ENCODE peak calls at places on chromosomes 16 and 17, in ten cellular contexts. One of them, this sample, is unnamed.

GRCh38 chr17:2050246-2050866 is 4.5 kb upstream of the HIC1 start:
- DNase-seq in C1 segment of cervical spinal cord: peak; percentile 51
- DNase-seq in left ventricle myocardium inferior: peak; percentile 64
- DNase-seq in fibroblast of mammary gland: peak; percentile 64
- DNase-seq in SW 1271: no peak
- DNase-seq in SW480: peak; percentile 68
- DNase-seq in NCI-H1930: peak; percentile 80
- DNase-seq in natural killer cell treated with Interleukin-12 subunit alpha and Interleukin-12 subunit beta and Interleukin-15 and Interleukin-18, amount 100 ng/mL, for 72 hours: peak; percentile 85
- DNase-seq in MCF 10A: peak; percentile 60
- DNase-seq in PC-3: peak; percentile 45
- DNase-seq in this sample: peak; percentile 65

GRCh38 chr17:74325743-74326379 is at the start of gene KIF19:
- DNase-seq in C1 segment of cervical spinal cord: peak; percentile 17
- DNase-seq in left ventricle myocardium inferior: peak; percentile 56
- DNase-seq in fibroblast of mammary gland: no peak
- DNase-seq in SW 1271: no peak
- DNase-seq in SW480: peak; percentile 24
- DNase-seq in NCI-H1930: no peak
- DNase-seq in natural killer cell treated with Interleukin-12 subunit alpha and Interleukin-12 subunit beta and Interleukin-15 and Interleukin-18, amount 100 ng/mL, for 72 hours: peak; percentile 81
- DNase-seq in MCF 10A: no peak
- DNase-seq in PC-3: no peak
- DNase-seq in this sample: no peak

GRCh38 chr17:63120406-63120805 is 154.4 kb downstream of the TANC2 start:
- DNase-seq in C1 segment of cervical spinal cord: no peak
- DNase-seq in left ventricle myocardium inferior: no peak
- DNase-seq in fibroblast of mammary gland: peak; percentile 55
- DNase-seq in SW 1271: no peak
- DNase-seq in SW480: no peak
- DNase-seq in NCI-H1930: no peak
- DNase-seq in natural killer cell treated with Interleukin-12 subunit alpha and Interleukin-12 subunit beta and Interleukin-15 and Interleukin-18, amount 100 ng/mL, for 72 hours: no peak
- DNase-seq in MCF 10A: peak; percentile 15
- DNase-seq in PC-3: peak; percentile 60
- DNase-seq in this sample: peak; percentile 15

GRCh38 chr17:41178341-41178740 is 320 bp upstream of the KRTAP4-2 start:
- DNase-seq in C1 segment of cervical spinal cord: no peak
- DNase-seq in left ventricle myocardium inferior: no peak
- DNase-seq in fibroblast of mammary gland: peak; percentile 74
- DNase-seq in SW 1271: no peak
- DNase-seq in SW480: no peak
- DNase-seq in NCI-H1930: no peak
- DNase-seq in natural killer cell treated with Interleukin-12 subunit alpha and Interleukin-12 subunit beta and Interleukin-15 and Interleukin-18, amount 100 ng/mL, for 72 hours: no peak
- DNase-seq in MCF 10A: no peak
- DNase-seq in PC-3: peak; percentile 43
- DNase-seq in this sample: no peak

GRCh38 chr17:51298508-51299371 is 38.4 kb downstream of the UTP18 start:
- DNase-seq in C1 segment of cervical spinal cord: no peak
- DNase-seq in left ventricle myocardium inferior: no peak
- DNase-seq in fibroblast of mammary gland: peak; percentile 54
- DNase-seq in SW 1271: peak; percentile 5
- DNase-seq in SW480: peak; percentile 44
- DNase-seq in NCI-H1930: no peak
- DNase-seq in natural killer cell treated with Interleukin-12 subunit alpha and Interleukin-12 subunit beta and Interleukin-15 and Interleukin-18, amount 100 ng/mL, for 72 hours: no peak
- DNase-seq in MCF 10A: peak; percentile 61
- DNase-seq in PC-3: peak; percentile 68
- DNase-seq in this sample: peak; percentile 69

GRCh38 chr16:72013888-72014538 is 5.5 kb downstream of the DHODH start:
- DNase-seq in C1 segment of cervical spinal cord: no peak
- DNase-seq in left ventricle myocardium inferior: peak; percentile 41
- DNase-seq in fibroblast of mammary gland: peak; percentile 9
- DNase-seq in SW 1271: no peak
- DNase-seq in SW480: no peak
- DNase-seq in NCI-H1930: no peak
- DNase-seq in natural killer cell treated with Interleukin-12 subunit alpha and Interleukin-12 subunit beta and Interleukin-15 and Interleukin-18, amount 100 ng/mL, for 72 hours: no peak
- DNase-seq in MCF 10A: no peak
- DNase-seq in PC-3: no peak
- DNase-seq in this sample: peak; percentile 73

GRCh38 chr17:60604686-60605334 is 4.8 kb downstream of the PPM1D start:
- DNase-seq in C1 segment of cervical spinal cord: no peak
- DNase-seq in left ventricle myocardium inferior: no peak
- DNase-seq in fibroblast of mammary gland: peak; percentile 67
- DNase-seq in SW 1271: peak; percentile 10
- DNase-seq in SW480: no peak
- DNase-seq in NCI-H1930: no peak
- DNase-seq in natural killer cell treated with Interleukin-12 subunit alpha and Interleukin-12 subunit beta and Interleukin-15 and Interleukin-18, amount 100 ng/mL, for 72 hours: no peak
- DNase-seq in MCF 10A: peak; percentile 69
- DNase-seq in PC-3: peak; percentile 25
- DNase-seq in this sample: peak; percentile 75

GRCh38 chr17:21041753-21042433 is 918 bp downstream of the USP22 start:
- DNase-seq in C1 segment of cervical spinal cord: peak; percentile 68
- DNase-seq in left ventricle myocardium inferior: peak; percentile 90
- DNase-seq in fibroblast of mammary gland: peak; percentile 75
- DNase-seq in SW 1271: peak; percentile 64
- DNase-seq in SW480: peak; percentile 66
- DNase-seq in NCI-H1930: peak; percentile 33
- DNase-seq in natural killer cell treated with Interleukin-12 subunit alpha and Interleukin-12 subunit beta and Interleukin-15 and Interleukin-18, amount 100 ng/mL, for 72 hours: peak; percentile 87
- DNase-seq in MCF 10A: peak; percentile 78
- DNase-seq in PC-3: peak; percentile 72
- DNase-seq in this sample: peak; percentile 79

GRCh38 chr17:40551091-40551873 is 14.0 kb downstream of the CCR7 start:
- DNase-seq in C1 segment of cervical spinal cord: no peak
- DNase-seq in left ventricle myocardium inferior: peak; percentile 67
- DNase-seq in fibroblast of mammary gland: peak; percentile 100
- DNase-seq in SW 1271: no peak
- DNase-seq in SW480: no peak
- DNase-seq in NCI-H1930: no peak
- DNase-seq in natural killer cell treated with Interleukin-12 subunit alpha and Interleukin-12 subunit beta and Interleukin-15 and Interleukin-18, amount 100 ng/mL, for 72 hours: no peak
- DNase-seq in MCF 10A: peak; percentile 97
- DNase-seq in PC-3: peak; percentile 55
- DNase-seq in this sample: peak; percentile 98

GRCh38 chr17:64091116-64091515 is 38.8 kb downstream of the ERN1 start:
- DNase-seq in C1 segment of cervical spinal cord: no peak
- DNase-seq in left ventricle myocardium inferior: no peak
- DNase-seq in fibroblast of mammary gland: peak; percentile 69
- DNase-seq in SW 1271: no peak
- DNase-seq in SW480: no peak
- DNase-seq in NCI-H1930: no peak
- DNase-seq in natural killer cell treated with Interleukin-12 subunit alpha and Interleukin-12 subunit beta and Interleukin-15 and Interleukin-18, amount 100 ng/mL, for 72 hours: no peak
- DNase-seq in MCF 10A: no peak
- DNase-seq in PC-3: peak; percentile 43
- DNase-seq in this sample: no peak

GRCh38 chr17:9229826-9230201 is 208.5 kb downstream of the NTN1 start:
- DNase-seq in C1 segment of cervical spinal cord: no peak
- DNase-seq in left ventricle myocardium inferior: no peak
- DNase-seq in fibroblast of mammary gland: no peak
- DNase-seq in SW 1271: no peak
- DNase-seq in SW480: no peak
- DNase-seq in NCI-H1930: no peak
- DNase-seq in natural killer cell treated with Interleukin-12 subunit alpha and Interleukin-12 subunit beta and Interleukin-15 and Interleukin-18, amount 100 ng/mL, for 72 hours: no peak
- DNase-seq in MCF 10A: no peak
- DNase-seq in PC-3: no peak
- DNase-seq in this sample: no peak

GRCh38 chr17:964881-965280 is 14.7 kb downstream of the NXN start:
- DNase-seq in C1 segment of cervical spinal cord: no peak
- DNase-seq in left ventricle myocardium inferior: no peak
- DNase-seq in fibroblast of mammary gland: no peak
- DNase-seq in SW 1271: no peak
- DNase-seq in SW480: no peak
- DNase-seq in NCI-H1930: no peak
- DNase-seq in natural killer cell treated with Interleukin-12 subunit alpha and Interleukin-12 subunit beta and Interleukin-15 and Interleukin-18, amount 100 ng/mL, for 72 hours: peak; percentile 15
- DNase-seq in MCF 10A: no peak
- DNase-seq in PC-3: no peak
- DNase-seq in this sample: no peak

GRCh38 chr16:12449795-12450194 is 353.9 kb downstream of the CPPED1 start:
- DNase-seq in C1 segment of cervical spinal cord: no peak
- DNase-seq in left ventricle myocardium inferior: no peak
- DNase-seq in fibroblast of mammary gland: peak; percentile 53
- DNase-seq in SW 1271: no peak
- DNase-seq in SW480: no peak
- DNase-seq in NCI-H1930: no peak
- DNase-seq in natural killer cell treated with Interleukin-12 subunit alpha and Interleukin-12 subunit beta and Interleukin-15 and Interleukin-18, amount 100 ng/mL, for 72 hours: no peak
- DNase-seq in MCF 10A: peak; percentile 1
- DNase-seq in PC-3: no peak
- DNase-seq in this sample: no peak

GRCh38 chr17:75681289-75681688 is 14.2 kb downstream of the SAP30BP start:
- DNase-seq in C1 segment of cervical spinal cord: no peak
- DNase-seq in left ventricle myocardium inferior: no peak
- DNase-seq in fibroblast of mammary gland: peak; percentile 64
- DNase-seq in SW 1271: no peak
- DNase-seq in SW480: no peak
- DNase-seq in NCI-H1930: no peak
- DNase-seq in natural killer cell treated with Interleukin-12 subunit alpha and Interleukin-12 subunit beta and Interleukin-15 and Interleukin-18, amount 100 ng/mL, for 72 hours: no peak
- DNase-seq in MCF 10A: peak; percentile 58
- DNase-seq in PC-3: peak; percentile 60
- DNase-seq in this sample: no peak

GRCh38 chr17:9635340-9635739 is 10.0 kb upstream of the USP43 start:
- DNase-seq in C1 segment of cervical spinal cord: no peak
- DNase-seq in left ventricle myocardium inferior: no peak
- DNase-seq in fibroblast of mammary gland: no peak
- DNase-seq in SW 1271: no peak
- DNase-seq in SW480: no peak
- DNase-seq in NCI-H1930: no peak
- DNase-seq in natural killer cell treated with Interleukin-12 subunit alpha and Interleukin-12 subunit beta and Interleukin-15 and Interleukin-18, amount 100 ng/mL, for 72 hours: no peak
- DNase-seq in MCF 10A: no peak
- DNase-seq in PC-3: no peak
- DNase-seq in this sample: no peak

GRCh38 chr17:56899403-56899802 is 14.4 kb downstream of the TRIM25 start:
- DNase-seq in C1 segment of cervical spinal cord: no peak
- DNase-seq in left ventricle myocardium inferior: no peak
- DNase-seq in fibroblast of mammary gland: no peak
- DNase-seq in SW 1271: no peak
- DNase-seq in SW480: no peak
- DNase-seq in NCI-H1930: no peak
- DNase-seq in natural killer cell treated with Interleukin-12 subunit alpha and Interleukin-12 subunit beta and Interleukin-15 and Interleukin-18, amount 100 ng/mL, for 72 hours: no peak
- DNase-seq in MCF 10A: no peak
- DNase-seq in PC-3: no peak
- DNase-seq in this sample: no peak

GRCh38 chr16:1080801-1081733 is 8.5 kb downstream of the SSTR5 start:
- DNase-seq in C1 segment of cervical spinal cord: no peak
- DNase-seq in left ventricle myocardium inferior: no peak
- DNase-seq in fibroblast of mammary gland: no peak
- DNase-seq in SW 1271: no peak
- DNase-seq in SW480: no peak
- DNase-seq in NCI-H1930: no peak
- DNase-seq in natural killer cell treated with Interleukin-12 subunit alpha and Interleukin-12 subunit beta and Interleukin-15 and Interleukin-18, amount 100 ng/mL, for 72 hours: no peak
- DNase-seq in MCF 10A: no peak
- DNase-seq in PC-3: no peak
- DNase-seq in this sample: no peak

This sample was measured in myocyte.